ENCODE peak calls at places on chromosomes 3 and 15, in nine cellular contexts. J is stimulated activated CD4-positive, alpha-beta T cell treated with anti-CD3 and anti-CD28 coated beads, Interleukin-12 subunit alpha, Interleukin-12 subunit beta, amount 100 ng/mL, for 48 hours; Z is IMR-90; K is left ventricle myocardium inferior; E is stomach; X is activated CD4-positive, alpha-beta T cell treated with anti-CD3 and anti-CD28 coated beads, Interleukin-2, amount 50 U/mL, for 48 hours; C is T-helper 17 cell; M is NCI-H524; S is dermis microvascular lymphatic vessel endothelial cell. V is an unnamed sample.

GRCh38 chr3:45226206-45226915 is at the start of gene TMEM158:
- DNase-seq in J (peak), Z (peak), K (peak), E (peak), X (peak), C (peak), M (peak), S (no peak), V (no peak)

GRCh38 chr15:84816694-84817460 is at the start of gene ALPK3:
- DNase-seq in J (no peak), Z (no peak), K (peak), E (peak), X (no peak), C (no peak), M (no peak), S (no peak), V (no peak)

GRCh38 chr3:161475905-161476304 is 20.7 kb upstream of the OTOL1 start:
- DNase-seq in J (no peak), Z (peak), K (no peak), E (no peak), X (no peak), C (no peak), M (no peak), S (no peak), V (no peak)

GRCh38 chr3:63961891-63962290 is 49.7 kb upstream of the SCAANT1 start:
- DNase-seq in J (no peak), Z (peak), K (no peak), E (no peak), X (no peak), C (no peak), M (peak), S (peak), V (no peak)

GRCh38 chr3:153357436-153357835 is 195.4 kb downstream of the RAP2B start:
- DNase-seq in J (no peak), Z (no peak), K (no peak), E (no peak), X (no peak), C (no peak), M (no peak), S (no peak), V (no peak)

GRCh38 chr3:132783152-132783551 is 60.9 kb upstream of the NPHP3 start:
- DNase-seq in J (no peak), Z (no peak), K (no peak), E (no peak), X (no peak), C (no peak), M (no peak), S (no peak), V (no peak)

GRCh38 chr3:37671000-37671483 is 190.6 kb upstream of the CTDSPL start:
- DNase-seq in J (no peak), Z (no peak), K (no peak), E (no peak), X (no peak), C (no peak), M (no peak), S (no peak), V (no peak)

GRCh38 chr3:105369501-105370371 is 3.0 kb downstream of the ALCAM start:
- DNase-seq in J (peak), Z (peak), K (peak), E (peak), X (peak), C (peak), M (peak), S (peak), V (no peak)

GRCh38 chr15:20340931-20341661 is 200.5 kb downstream of the GOLGA6L6 start:
- DNase-seq in J (no peak), Z (no peak), K (peak), E (peak), X (peak), C (peak), M (no peak), S (no peak), V (no peak)

GRCh38 chr3:127637546-127637945 is 8.6 kb downstream of the PODXL2 start:
- DNase-seq in J (no peak), Z (no peak), K (no peak), E (no peak), X (no peak), C (no peak), M (no peak), S (no peak), V (no peak)

GRCh38 chr3:137642831-137643230 is 121.3 kb upstream of the SOX14 start:
- DNase-seq in J (no peak), Z (no peak), K (no peak), E (no peak), X (no peak), C (no peak), M (no peak), S (no peak), V (no peak)

GRCh38 chr3:159763466-159764210 is 225.0 kb upstream of the IL12A start:
- DNase-seq in J (peak), Z (peak), K (peak), E (peak), X (peak), C (no peak), M (peak), S (peak), V (no peak)

GRCh38 chr15:96293446-96293845 is 37.1 kb upstream of the NR2F2 start:
- DNase-seq in J (no peak), Z (peak), K (no peak), E (no peak), X (no peak), C (no peak), M (no peak), S (no peak), V (no peak)

GRCh38 chr15:80660114-80660513 is 35.0 kb upstream of the ABHD17C start:
- DNase-seq in J (no peak), Z (peak), K (no peak), E (peak), X (no peak), C (no peak), M (no peak), S (no peak), V (no peak)

GRCh38 chr15:31554261-31554660 is 227.6 kb downstream of the KLF13 start:
- DNase-seq in J (no peak), Z (peak), K (peak), E (no peak), X (no peak), C (no peak), M (no peak), S (peak), V (peak)

GRCh38 chr15:81336568-81336967 is 12.6 kb upstream of the STARD5 start:
- DNase-seq in J (no peak), Z (peak), K (no peak), E (no peak), X (peak), C (no peak), M (no peak), S (no peak), V (no peak)

GRCh38 chr3:194140520-194141414 is 4.8 kb downstream of the HES1 start:
- DNase-seq in J (no peak), Z (no peak), K (peak), E (peak), X (peak), C (no peak), M (peak), S (no peak), V (no peak)

GRCh38 chr3:70233812-70234211 is 78.6 kb downstream of the MDFIC2 start:
- DNase-seq in J (no peak), Z (no peak), K (no peak), E (no peak), X (no peak), C (no peak), M (no peak), S (no peak), V (no peak)

GRCh38 chr3:194985031-194985578 is 285.9 kb downstream of the XXYLT1 start:
- DNase-seq in J (no peak), Z (peak), K (peak), E (peak), X (no peak), C (no peak), M (peak), S (no peak), V (no peak)

GRCh38 chr3:29514912-29515311 is 234.0 kb downstream of the RBMS3 start:
- DNase-seq in J (no peak), Z (no peak), K (no peak), E (no peak), X (no peak), C (no peak), M (no peak), S (no peak), V (no peak)

GRCh38 chr3:53164911-53165310 is 3.9 kb downstream of the PRKCD start:
- DNase-seq in J (no peak), Z (no peak), K (no peak), E (no peak), X (no peak), C (no peak), M (no peak), S (no peak), V (no peak)

GRCh38 chr15:91887921-91888373 is 34.4 kb downstream of the SLCO3A1 start:
- DNase-seq in J (no peak), Z (no peak), K (no peak), E (no peak), X (no peak), C (no peak), M (no peak), S (no peak), V (no peak)

GRCh38 chr3:151395806-151396205 is 11.3 kb upstream of the P2RY12 start:
- DNase-seq in J (no peak), Z (peak), K (no peak), E (no peak), X (no peak), C (no peak), M (no peak), S (no peak), V (peak)

GRCh38 chr15:78681306-78682012 is 40.4 kb upstream of the CHRNB4 start:
- DNase-seq in J (no peak), Z (no peak), K (no peak), E (no peak), X (no peak), C (no peak), M (peak), S (no peak), V (no peak)

GRCh38 chr3:111035316-111035715 is 36.3 kb upstream of the NECTIN3 start:
- DNase-seq in J (no peak), Z (no peak), K (no peak), E (no peak), X (no peak), C (no peak), M (no peak), S (no peak), V (no peak)

V was measured in BJ.